ENCODE peak calls at places on chromosomes 5 and 9, in five cellular contexts. One of them, this sample, is unnamed.

GRCh38 chr5:143806568-143806967 is 5.4 kb upstream of the HMHB1 start:
- DNase-seq in neuronal stem cell: no peak
- DNase-seq in Peyer's patch: no peak
- DNase-seq in GM23248: no peak
- DNase-seq in MM.1S: no peak
- DNase-seq in this sample: peak

GRCh38 chr5:32522429-32523143 is 62.8 kb upstream of the SUB1 start:
- DNase-seq in neuronal stem cell: no peak
- DNase-seq in MM.1S: no peak
- DNase-seq in GM23248: peak
- DNase-seq in Peyer's patch: no peak
- DNase-seq in this sample: no peak

GRCh38 chr5:130333089-130333488 is 428.8 kb downstream of the CHSY3 start:
- DNase-seq in MM.1S: no peak
- DNase-seq in Peyer's patch: no peak
- DNase-seq in neuronal stem cell: no peak
- DNase-seq in GM23248: no peak
- DNase-seq in this sample: no peak

GRCh38 chr5:96067251-96067650 is 105.6 kb upstream of the ELL2 start:
- DNase-seq in Peyer's patch: no peak
- DNase-seq in neuronal stem cell: no peak
- DNase-seq in MM.1S: no peak
- DNase-seq in GM23248: peak
- DNase-seq in this sample: no peak

GRCh38 chr5:159022178-159022556 is 77.5 kb downstream of the EBF1 start:
- DNase-seq in GM23248: peak
- DNase-seq in Peyer's patch: no peak
- DNase-seq in neuronal stem cell: no peak
- DNase-seq in MM.1S: no peak
- DNase-seq in this sample: no peak

GRCh38 chr9:115838417-115838816 is 315.2 kb upstream of the PAPPA start:
- DNase-seq in neuronal stem cell: no peak
- DNase-seq in Peyer's patch: no peak
- DNase-seq in MM.1S: no peak
- DNase-seq in GM23248: no peak
- DNase-seq in this sample: no peak

GRCh38 chr9:124613849-124614248 is 106.7 kb upstream of the NR5A1 start:
- DNase-seq in neuronal stem cell: no peak
- DNase-seq in GM23248: no peak
- DNase-seq in Peyer's patch: no peak
- DNase-seq in MM.1S: no peak
- DNase-seq in this sample: no peak

GRCh38 chr5:54902817-54903473 is 82.4 kb downstream of the ESM1 start:
- DNase-seq in neuronal stem cell: no peak
- DNase-seq in MM.1S: peak
- DNase-seq in GM23248: peak
- DNase-seq in Peyer's patch: peak
- DNase-seq in this sample: peak

GRCh38 chr5:162391848-162392247 is 324.3 kb downstream of the GABRG2 start:
- DNase-seq in neuronal stem cell: no peak
- DNase-seq in Peyer's patch: no peak
- DNase-seq in GM23248: no peak
- DNase-seq in MM.1S: no peak
- DNase-seq in this sample: no peak

GRCh38 chr5:75668988-75669760 is 48.1 kb downstream of the POC5 start:
- DNase-seq in neuronal stem cell: no peak
- DNase-seq in Peyer's patch: no peak
- DNase-seq in GM23248: no peak
- DNase-seq in MM.1S: peak
- DNase-seq in this sample: peak

GRCh38 chr5:87361031-87361443 is 51.7 kb downstream of the CCNH start:
- DNase-seq in MM.1S: no peak
- DNase-seq in Peyer's patch: no peak
- DNase-seq in GM23248: peak
- DNase-seq in neuronal stem cell: no peak
- DNase-seq in this sample: no peak

GRCh38 chr9:120742951-120743416 is 28.7 kb upstream of the MEGF9 start:
- DNase-seq in MM.1S: peak
- DNase-seq in Peyer's patch: no peak
- DNase-seq in GM23248: peak
- DNase-seq in neuronal stem cell: no peak
- DNase-seq in this sample: peak

GRCh38 chr5:82355921-82356454 is 77.8 kb upstream of the RPS23 start:
- DNase-seq in GM23248: peak
- DNase-seq in MM.1S: no peak
- DNase-seq in neuronal stem cell: no peak
- DNase-seq in Peyer's patch: no peak
- DNase-seq in this sample: no peak

GRCh38 chr9:128249914-128250838 is 25.6 kb downstream of the GOLGA2 start:
- DNase-seq in MM.1S: peak
- DNase-seq in neuronal stem cell: peak
- DNase-seq in Peyer's patch: peak
- DNase-seq in GM23248: peak
- DNase-seq in this sample: peak

GRCh38 chr9:100689635-100690034 is 111.8 kb downstream of the CAVIN4 start:
- DNase-seq in GM23248: no peak
- DNase-seq in MM.1S: peak
- DNase-seq in neuronal stem cell: no peak
- DNase-seq in Peyer's patch: no peak
- DNase-seq in this sample: peak
- H3K4me3 ChIP-seq in GM23248: no peak
- H3K4me3 ChIP-seq in MM.1S: no peak
- H3K4me3 ChIP-seq in neuronal stem cell: no peak
- H3K4me3 ChIP-seq in Peyer's patch: no peak
- H3K4me3 ChIP-seq in this sample: no peak

DNA sequence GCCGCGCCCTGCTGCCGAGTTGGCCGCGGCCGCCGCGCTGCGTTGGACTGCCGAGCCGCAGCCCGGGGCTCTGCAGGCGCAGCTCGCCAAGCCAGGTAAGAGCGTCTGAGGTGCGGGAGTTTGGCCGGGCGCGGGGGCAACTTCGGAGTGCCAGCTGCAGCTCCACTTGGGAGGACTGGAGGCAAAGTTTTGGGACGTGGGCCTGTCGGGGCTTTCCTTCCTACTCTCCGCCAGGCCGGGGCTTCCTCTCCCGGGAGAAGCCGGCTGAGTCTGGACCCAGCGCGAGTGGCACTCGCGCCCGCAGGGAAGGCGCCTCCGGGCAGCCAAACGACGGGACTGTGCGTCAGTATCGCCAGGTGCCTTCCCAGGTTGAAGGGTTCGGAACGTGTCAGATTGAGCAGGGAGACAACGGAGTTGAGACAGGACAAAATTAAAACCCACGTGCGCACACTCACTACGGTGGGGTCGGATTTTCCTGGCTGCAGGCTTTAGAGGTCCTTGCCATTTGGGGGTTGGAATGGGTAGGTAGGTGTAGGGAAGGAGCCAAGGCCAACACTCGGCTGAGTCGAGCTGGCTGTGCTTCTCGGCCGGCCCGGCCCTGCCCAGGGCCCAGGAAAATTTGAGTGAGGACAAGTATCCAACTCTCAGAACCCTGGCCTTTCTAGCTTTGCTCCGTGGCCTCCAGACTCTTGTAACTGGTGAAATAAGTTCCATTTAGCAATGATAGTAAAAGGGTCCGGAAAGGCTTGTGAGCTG is 1.1 kb downstream of the DMRT3 start:
- DNase-seq in neuronal stem cell: no peak
- DNase-seq in Peyer's patch: no peak
- DNase-seq in MM.1S: no peak
- DNase-seq in GM23248: no peak
- DNase-seq in this sample: no peak
- H3K4me3 ChIP-seq in neuronal stem cell: no peak
- H3K4me3 ChIP-seq in Peyer's patch: no peak
- H3K4me3 ChIP-seq in MM.1S: no peak
- H3K4me3 ChIP-seq in GM23248: no peak
- H3K4me3 ChIP-seq in this sample: no peak

DNA sequence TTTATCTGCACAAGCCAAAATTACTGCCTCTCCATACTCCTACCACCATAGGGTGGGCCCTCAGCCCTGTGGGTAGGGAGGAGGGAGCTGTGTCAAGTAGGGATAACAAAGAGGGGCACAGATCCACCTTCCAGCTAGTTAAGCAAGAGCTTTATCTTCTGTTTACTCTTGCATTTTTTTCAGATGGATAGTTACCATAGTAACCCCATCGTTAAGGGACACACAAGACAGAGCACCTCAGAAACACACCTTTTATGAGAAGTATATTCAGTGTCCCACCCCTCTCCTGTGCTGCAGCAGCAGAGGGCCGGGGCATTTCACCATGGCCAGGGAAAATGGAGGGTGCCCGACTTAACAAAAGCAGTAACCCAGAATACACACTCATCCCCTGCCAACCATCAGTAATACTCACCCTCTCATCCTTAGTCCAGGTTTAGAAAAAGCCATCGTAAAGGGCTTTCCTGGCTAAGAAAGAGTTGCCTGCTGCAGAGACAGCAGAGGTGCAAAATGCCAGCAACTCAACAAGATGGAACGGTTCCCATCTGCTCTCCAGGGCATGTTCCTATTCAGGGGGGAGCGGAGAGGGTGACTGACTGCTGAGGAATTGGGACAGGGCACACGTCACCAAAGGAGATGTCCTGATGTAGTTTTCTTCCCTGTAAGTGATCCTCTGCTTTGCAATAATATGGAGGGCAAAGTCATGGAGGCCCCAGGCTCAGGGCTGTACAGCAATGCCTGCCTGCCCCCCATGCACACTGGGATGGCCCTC is 25.1 kb downstream of the MACROH2A1 start:
- DNase-seq in GM23248: peak
- DNase-seq in neuronal stem cell: no peak
- DNase-seq in MM.1S: no peak
- DNase-seq in Peyer's patch: no peak
- DNase-seq in this sample: no peak
- H3K4me3 ChIP-seq in GM23248: no peak
- H3K4me3 ChIP-seq in neuronal stem cell: no peak
- H3K4me3 ChIP-seq in MM.1S: no peak
- H3K4me3 ChIP-seq in Peyer's patch: no peak
- H3K4me3 ChIP-seq in this sample: no peak

GRCh38 chr9:94167376-94167775 is 83.1 kb downstream of the PTPDC1 start:
- DNase-seq in Peyer's patch: no peak
- DNase-seq in MM.1S: no peak
- DNase-seq in GM23248: no peak
- DNase-seq in neuronal stem cell: no peak
- DNase-seq in this sample: no peak

GRCh38 chr9:94167055-94167346 is 82.7 kb downstream of the PTPDC1 start:
- DNase-seq in GM23248: peak
- DNase-seq in neuronal stem cell: no peak
- DNase-seq in MM.1S: no peak
- DNase-seq in Peyer's patch: no peak
- DNase-seq in this sample: no peak

GRCh38 chr9:94166237-94167054 is 82.2 kb downstream of the PTPDC1 start:
- DNase-seq in MM.1S: peak
- DNase-seq in neuronal stem cell: peak
- DNase-seq in GM23248: peak
- DNase-seq in Peyer's patch: peak
- DNase-seq in this sample: peak

GRCh38 chr9:94168203-94169000 is 84.1 kb downstream of the PTPDC1 start:
- DNase-seq in MM.1S: no peak
- DNase-seq in neuronal stem cell: no peak
- DNase-seq in GM23248: peak
- DNase-seq in Peyer's patch: no peak
- DNase-seq in this sample: no peak

GRCh38 chr9:94169978-94170377 is 85.7 kb downstream of the PTPDC1 start:
- DNase-seq in neuronal stem cell: no peak
- DNase-seq in Peyer's patch: no peak
- DNase-seq in GM23248: no peak
- DNase-seq in MM.1S: no peak
- DNase-seq in this sample: no peak
- H3K4me3 ChIP-seq in neuronal stem cell: no peak
- H3K4me3 ChIP-seq in Peyer's patch: no peak
- H3K4me3 ChIP-seq in GM23248: peak
- H3K4me3 ChIP-seq in MM.1S: no peak
- H3K4me3 ChIP-seq in this sample: peak

GRCh38 chr5:150723845-150724244 is 23.0 kb upstream of the RBM22 start:
- DNase-seq in Peyer's patch: no peak
- DNase-seq in GM23248: peak
- DNase-seq in neuronal stem cell: no peak
- DNase-seq in MM.1S: no peak
- DNase-seq in this sample: no peak
- H3K4me3 ChIP-seq in Peyer's patch: no peak
- H3K4me3 ChIP-seq in GM23248: no peak
- H3K4me3 ChIP-seq in neuronal stem cell: no peak
- H3K4me3 ChIP-seq in MM.1S: no peak
- H3K4me3 ChIP-seq in this sample: no peak

GRCh38 chr5:91186101-91186500 is 197.0 kb downstream of the ARRDC3 start:
- DNase-seq in Peyer's patch: no peak
- DNase-seq in MM.1S: no peak
- DNase-seq in GM23248: no peak
- DNase-seq in neuronal stem cell: no peak
- DNase-seq in this sample: no peak

GRCh38 chr5:91189480-91190332 is 193.4 kb downstream of the ARRDC3 start:
- DNase-seq in neuronal stem cell: no peak
- DNase-seq in Peyer's patch: no peak
- DNase-seq in MM.1S: peak
- DNase-seq in GM23248: peak
- DNase-seq in this sample: peak

GRCh38 chr5:91187032-91187431 is 196.1 kb downstream of the ARRDC3 start:
- DNase-seq in Peyer's patch: no peak
- DNase-seq in MM.1S: no peak
- DNase-seq in GM23248: no peak
- DNase-seq in neuronal stem cell: no peak
- DNase-seq in this sample: no peak

GRCh38 chr5:91188755-91189154 is 194.4 kb downstream of the ARRDC3 start:
- DNase-seq in neuronal stem cell: no peak
- DNase-seq in GM23248: no peak
- DNase-seq in MM.1S: no peak
- DNase-seq in Peyer's patch: no peak
- DNase-seq in this sample: no peak

GRCh38 chr5:91190333-91190680 is 192.8 kb downstream of the ARRDC3 start:
- DNase-seq in GM23248: no peak
- DNase-seq in MM.1S: peak
- DNase-seq in Peyer's patch: no peak
- DNase-seq in neuronal stem cell: no peak
- DNase-seq in this sample: peak
- H3K4me3 ChIP-seq in GM23248: peak
- H3K4me3 ChIP-seq in MM.1S: peak
- H3K4me3 ChIP-seq in Peyer's patch: no peak
- H3K4me3 ChIP-seq in neuronal stem cell: no peak
- H3K4me3 ChIP-seq in this sample: peak

DNA sequence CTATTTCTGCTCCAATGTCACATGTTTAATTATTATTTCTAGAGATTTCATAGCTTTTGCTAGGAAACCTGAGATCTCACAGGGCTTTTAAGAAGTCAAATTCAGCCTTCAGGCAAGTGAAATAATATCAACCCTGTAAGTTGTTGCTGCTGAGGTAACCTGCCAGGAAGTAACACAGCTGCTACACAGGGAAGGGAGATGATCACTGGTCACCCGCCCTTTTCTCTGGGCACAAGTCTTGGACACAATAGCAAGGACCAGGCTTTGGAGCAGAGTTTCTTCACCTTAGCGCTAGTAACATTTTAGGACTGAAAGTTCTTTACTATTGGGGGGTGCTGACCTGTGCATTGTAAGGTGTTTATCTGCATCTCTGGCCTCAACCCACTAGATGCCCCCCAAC is 50.1 kb downstream of the PTTG1 start:
- DNase-seq in GM23248: no peak
- DNase-seq in MM.1S: no peak
- DNase-seq in neuronal stem cell: no peak
- DNase-seq in Peyer's patch: no peak
- DNase-seq in this sample: no peak
- H3K4me3 ChIP-seq in GM23248: no peak
- H3K4me3 ChIP-seq in MM.1S: peak
- H3K4me3 ChIP-seq in neuronal stem cell: no peak
- H3K4me3 ChIP-seq in Peyer's patch: no peak
- H3K4me3 ChIP-seq in this sample: peak

GRCh38 chr5:108858959-108859358 is 111.3 kb downstream of the FER start:
- DNase-seq in GM23248: peak
- DNase-seq in Peyer's patch: no peak
- DNase-seq in neuronal stem cell: no peak
- DNase-seq in MM.1S: peak
- DNase-seq in this sample: peak
- H3K4me3 ChIP-seq in GM23248: no peak
- H3K4me3 ChIP-seq in Peyer's patch: no peak
- H3K4me3 ChIP-seq in neuronal stem cell: no peak
- H3K4me3 ChIP-seq in MM.1S: peak
- H3K4me3 ChIP-seq in this sample: no peak